ENCODE peak calls at places on chromosomes 11 and 22, in six cellular contexts. One of them, this sample, is unnamed.

GRCh38 chr11:125886997-125887372 is 483 bp upstream of the HYLS1 start:
- DNase-seq in GM20000: peak; percentile 38
- DNase-seq in osteocyte: no peak
- DNase-seq in AG10803: peak; percentile 33
- DNase-seq in spleen: peak; percentile 88
- DNase-seq in right atrium auricular region: peak; percentile 64
- DNase-seq in this sample: no peak

GRCh38 chr11:1206391-1207271 is 16.2 kb upstream of the MUC5B start:
- DNase-seq in AG10803: no peak
- DNase-seq in spleen: peak; percentile 46
- DNase-seq in right atrium auricular region: no peak
- DNase-seq in osteocyte: peak; percentile 82
- DNase-seq in GM20000: no peak
- DNase-seq in this sample: no peak

GRCh38 chr11:123560001-123560400 is 94.4 kb downstream of the SCN3B start:
- DNase-seq in GM20000: no peak
- DNase-seq in right atrium auricular region: peak; percentile 68
- DNase-seq in AG10803: peak; percentile 93
- DNase-seq in osteocyte: no peak
- DNase-seq in spleen: no peak
- DNase-seq in this sample: peak; percentile 76

GRCh38 chr11:20022363-20023081 is 137.8 kb downstream of the DBX1 start:
- DNase-seq in osteocyte: no peak
- DNase-seq in GM20000: peak; percentile 13
- DNase-seq in spleen: no peak
- DNase-seq in AG10803: no peak
- DNase-seq in right atrium auricular region: no peak
- DNase-seq in this sample: no peak

GRCh38 chr11:1864216-1864615 is 11.3 kb downstream of the LSP1 start:
- DNase-seq in spleen: peak; percentile 80
- DNase-seq in AG10803: no peak
- DNase-seq in right atrium auricular region: no peak
- DNase-seq in osteocyte: no peak
- DNase-seq in GM20000: no peak
- DNase-seq in this sample: no peak

GRCh38 chr22:49507607-49508292 is 319.9 kb downstream of the BRD1 start:
- DNase-seq in spleen: no peak
- DNase-seq in right atrium auricular region: no peak
- DNase-seq in osteocyte: no peak
- DNase-seq in GM20000: no peak
- DNase-seq in AG10803: no peak
- DNase-seq in this sample: no peak

GRCh38 chr11:1640076-1640946 is 10.7 kb downstream of the KRTAP5-5 start:
- DNase-seq in spleen: peak; percentile 50
- DNase-seq in right atrium auricular region: no peak
- DNase-seq in AG10803: no peak
- DNase-seq in GM20000: peak; percentile 66
- DNase-seq in osteocyte: no peak
- DNase-seq in this sample: no peak

GRCh38 chr11:102592634-102593581 is 32.2 kb downstream of the MMP20 start:
- DNase-seq in right atrium auricular region: no peak
- DNase-seq in GM20000: no peak
- DNase-seq in spleen: no peak
- DNase-seq in AG10803: peak; percentile 31
- DNase-seq in osteocyte: no peak
- DNase-seq in this sample: no peak

GRCh38 chr11:114162719-114163123 is 103.2 kb downstream of the ZBTB16 start:
- DNase-seq in osteocyte: peak; percentile 96
- DNase-seq in GM20000: no peak
- DNase-seq in spleen: no peak
- DNase-seq in right atrium auricular region: peak; percentile 99
- DNase-seq in AG10803: peak; percentile 99
- DNase-seq in this sample: peak; percentile 94

GRCh38 chr11:110329441-110329840 is 33.0 kb upstream of the RDX start:
- DNase-seq in osteocyte: no peak
- DNase-seq in right atrium auricular region: no peak
- DNase-seq in spleen: no peak
- DNase-seq in GM20000: no peak
- DNase-seq in AG10803: no peak
- DNase-seq in this sample: no peak

GRCh38 chr11:68256331-68256741 is 15.4 kb downstream of the C11orf24 start:
- DNase-seq in AG10803: peak; percentile 68
- DNase-seq in osteocyte: no peak
- DNase-seq in spleen: no peak
- DNase-seq in GM20000: no peak
- DNase-seq in right atrium auricular region: no peak
- DNase-seq in this sample: no peak

GRCh38 chr22:17945851-17946690 is 78.3 kb downstream of the MICAL3 start:
- DNase-seq in AG10803: no peak
- DNase-seq in right atrium auricular region: no peak
- DNase-seq in GM20000: no peak
- DNase-seq in osteocyte: no peak
- DNase-seq in spleen: no peak
- DNase-seq in this sample: no peak

GRCh38 chr11:86949995-86950993 is 4.9 kb downstream of the FZD4 start:
- DNase-seq in osteocyte: no peak
- DNase-seq in AG10803: peak; percentile 38
- DNase-seq in right atrium auricular region: no peak
- DNase-seq in spleen: no peak
- DNase-seq in GM20000: no peak
- DNase-seq in this sample: no peak

GRCh38 chr11:61630104-61630503 is 49.2 kb upstream of the SYT7 start:
- DNase-seq in osteocyte: no peak
- DNase-seq in right atrium auricular region: no peak
- DNase-seq in AG10803: no peak
- DNase-seq in GM20000: no peak
- DNase-seq in spleen: no peak
- DNase-seq in this sample: no peak

GRCh38 chr11:33264926-33265325 is 7.7 kb downstream of the HIPK3 start:
- DNase-seq in AG10803: no peak
- DNase-seq in osteocyte: no peak
- DNase-seq in GM20000: no peak
- DNase-seq in right atrium auricular region: no peak
- DNase-seq in spleen: no peak
- DNase-seq in this sample: no peak

GRCh38 chr11:14499178-14499559 is 442 bp downstream of the COPB1 start:
- DNase-seq in osteocyte: no peak
- DNase-seq in spleen: peak; percentile 90
- DNase-seq in AG10803: peak; percentile 9
- DNase-seq in right atrium auricular region: no peak
- DNase-seq in GM20000: no peak
- DNase-seq in this sample: no peak

GRCh38 chr22:27443315-27443714 is 358.2 kb downstream of the MN1 start:
- DNase-seq in right atrium auricular region: no peak
- DNase-seq in osteocyte: no peak
- DNase-seq in GM20000: no peak
- DNase-seq in AG10803: no peak
- DNase-seq in spleen: no peak
- DNase-seq in this sample: no peak

GRCh38 chr11:93031386-93031785 is 61.9 kb downstream of the MTNR1B start:
- DNase-seq in osteocyte: no peak
- DNase-seq in GM20000: no peak
- DNase-seq in spleen: no peak
- DNase-seq in right atrium auricular region: no peak
- DNase-seq in AG10803: peak; percentile 7
- DNase-seq in this sample: no peak

GRCh38 chr22:26430600-26430999 is 1.5 kb downstream of the ASPHD2 start:
- DNase-seq in AG10803: no peak
- DNase-seq in osteocyte: no peak
- DNase-seq in GM20000: peak; percentile 49
- DNase-seq in right atrium auricular region: no peak
- DNase-seq in spleen: no peak
- DNase-seq in this sample: no peak

GRCh38 chr11:70891844-70892380 is 360.5 kb downstream of the SHANK2 start:
- DNase-seq in spleen: peak; percentile 28
- DNase-seq in AG10803: no peak
- DNase-seq in GM20000: no peak
- DNase-seq in right atrium auricular region: no peak
- DNase-seq in osteocyte: no peak
- DNase-seq in this sample: no peak

GRCh38 chr22:22955866-22956535 is 68.4 kb downstream of the IGLL5 start:
- DNase-seq in GM20000: peak; percentile 70
- DNase-seq in spleen: no peak
- DNase-seq in AG10803: peak; percentile 74
- DNase-seq in right atrium auricular region: peak; percentile 69
- DNase-seq in osteocyte: no peak
- DNase-seq in this sample: peak; percentile 29

GRCh38 chr11:120648706-120649250 is 137.2 kb downstream of the GRIK4 start:
- DNase-seq in GM20000: no peak
- DNase-seq in right atrium auricular region: no peak
- DNase-seq in spleen: peak; percentile 51
- DNase-seq in AG10803: no peak
- DNase-seq in osteocyte: no peak
- DNase-seq in this sample: no peak

GRCh38 chr11:64371201-64371600 is 12.2 kb downstream of the RPS6KA4 start:
- DNase-seq in spleen: no peak
- DNase-seq in right atrium auricular region: no peak
- DNase-seq in AG10803: no peak
- DNase-seq in GM20000: peak; percentile 41
- DNase-seq in osteocyte: no peak
- DNase-seq in this sample: no peak

GRCh38 chr11:64376071-64376470 is 17.1 kb downstream of the RPS6KA4 start:
- DNase-seq in right atrium auricular region: no peak
- DNase-seq in GM20000: no peak
- DNase-seq in AG10803: no peak
- DNase-seq in spleen: no peak
- DNase-seq in osteocyte: no peak
- DNase-seq in this sample: no peak

GRCh38 chr11:64372021-64372420 is 13.1 kb downstream of the RPS6KA4 start:
- DNase-seq in osteocyte: no peak
- DNase-seq in spleen: no peak
- DNase-seq in GM20000: no peak
- DNase-seq in AG10803: no peak
- DNase-seq in right atrium auricular region: no peak
- DNase-seq in this sample: no peak

GRCh38 chr11:64372802-64373597 is 14.0 kb downstream of the RPS6KA4 start:
- DNase-seq in AG10803: peak; percentile 48
- DNase-seq in GM20000: no peak
- DNase-seq in osteocyte: no peak
- DNase-seq in spleen: no peak
- DNase-seq in right atrium auricular region: no peak
- DNase-seq in this sample: no peak

DNA sequence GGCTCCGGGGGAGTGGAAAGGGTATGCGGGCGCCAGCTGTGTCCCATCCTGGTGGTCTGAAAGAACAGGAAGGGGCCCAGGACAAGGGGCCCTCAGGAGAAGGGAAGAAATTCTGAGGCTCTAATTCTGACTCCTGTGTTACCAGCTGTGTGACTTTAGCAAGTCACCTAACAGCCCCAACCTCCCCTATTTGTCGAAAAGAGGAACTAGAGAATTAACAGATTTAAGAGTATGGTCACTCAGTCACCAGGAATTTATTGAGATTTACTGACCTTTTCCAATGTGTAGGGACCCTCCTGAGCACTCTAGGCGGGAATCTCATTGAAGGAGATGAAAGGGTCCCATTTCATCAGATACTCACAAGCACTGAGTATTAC is 14.6 kb downstream of the RPS6KA4 start:
- DNase-seq in AG10803: no peak
- DNase-seq in spleen: no peak
- DNase-seq in osteocyte: no peak
- DNase-seq in GM20000: peak; percentile 67
- DNase-seq in right atrium auricular region: no peak
- DNase-seq in this sample: no peak
- TF ChIP-seq CTCF in AG10803: no peak
- TF ChIP-seq CTCF in spleen: no peak
- TF ChIP-seq CTCF in osteocyte: no peak
- TF ChIP-seq CTCF in GM20000: no peak
- TF ChIP-seq CTCF in right atrium auricular region: no peak
- TF ChIP-seq CTCF in this sample: no peak

GRCh38 chr22:42632096-42632495 is 8.3 kb downstream of the ATP5MGL start:
- DNase-seq in right atrium auricular region: no peak
- DNase-seq in GM20000: no peak
- DNase-seq in AG10803: no peak
- DNase-seq in osteocyte: no peak
- DNase-seq in spleen: no peak
- DNase-seq in this sample: no peak
- TF ChIP-seq CTCF in right atrium auricular region: no peak
- TF ChIP-seq CTCF in GM20000: no peak
- TF ChIP-seq CTCF in AG10803: peak; percentile 53
- TF ChIP-seq CTCF in osteocyte: peak; percentile 42
- TF ChIP-seq CTCF in spleen: no peak
- TF ChIP-seq CTCF in this sample: peak; percentile 34

DNA sequence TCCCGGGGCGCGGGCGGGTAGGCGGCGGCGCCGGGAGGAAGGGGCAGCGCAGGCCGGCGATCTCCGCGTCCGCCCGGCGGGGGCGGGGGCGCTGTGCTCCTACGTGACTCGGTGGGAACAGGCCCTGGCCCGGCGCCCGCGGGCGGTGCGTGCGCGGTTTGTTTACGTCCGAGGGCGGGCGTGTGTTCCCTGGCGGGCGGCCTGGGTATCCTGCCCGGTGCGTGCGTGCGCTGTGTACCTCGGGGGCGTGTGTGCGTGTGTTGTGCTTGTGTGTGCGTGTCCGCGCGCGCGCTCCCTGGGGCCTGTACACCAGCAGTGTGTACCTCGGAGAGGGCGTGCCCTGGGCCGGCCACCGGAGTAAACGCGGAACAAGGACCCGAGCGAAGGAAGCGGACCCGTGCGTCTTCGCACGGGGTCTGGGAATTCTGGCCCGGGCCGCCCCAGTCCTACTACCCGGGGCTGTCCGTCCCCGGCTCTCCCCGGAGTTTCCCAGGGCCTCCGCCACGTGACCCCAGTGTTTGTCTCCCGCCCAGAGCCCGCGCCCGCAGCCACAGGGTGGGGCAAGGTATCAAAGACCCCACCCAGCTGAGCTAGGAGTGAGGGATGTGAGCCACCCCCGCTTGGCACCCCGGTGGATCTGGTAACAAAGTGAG is 769 bp downstream of the MAFF start:
- DNase-seq in GM20000: peak; percentile 60
- DNase-seq in AG10803: peak; percentile 90
- DNase-seq in right atrium auricular region: peak; percentile 93
- DNase-seq in osteocyte: peak; percentile 95
- DNase-seq in spleen: peak; percentile 93
- DNase-seq in this sample: peak; percentile 88
- TF ChIP-seq CTCF in GM20000: peak; percentile 14
- TF ChIP-seq CTCF in AG10803: no peak
- TF ChIP-seq CTCF in right atrium auricular region: no peak
- TF ChIP-seq CTCF in osteocyte: peak; percentile 20
- TF ChIP-seq CTCF in spleen: peak; percentile 48
- TF ChIP-seq CTCF in this sample: no peak

GRCh38 chr11:131073167-131073566 is 156.9 kb upstream of the SNX19 start:
- DNase-seq in osteocyte: no peak
- DNase-seq in right atrium auricular region: no peak
- DNase-seq in spleen: no peak
- DNase-seq in AG10803: peak; percentile 9
- DNase-seq in GM20000: no peak
- DNase-seq in this sample: peak; percentile 8

GRCh38 chr11:131079036-131079435 is 162.8 kb upstream of the SNX19 start:
- DNase-seq in osteocyte: no peak
- DNase-seq in AG10803: peak; percentile 7
- DNase-seq in spleen: no peak
- DNase-seq in GM20000: no peak
- DNase-seq in right atrium auricular region: no peak
- DNase-seq in this sample: no peak

DNA sequence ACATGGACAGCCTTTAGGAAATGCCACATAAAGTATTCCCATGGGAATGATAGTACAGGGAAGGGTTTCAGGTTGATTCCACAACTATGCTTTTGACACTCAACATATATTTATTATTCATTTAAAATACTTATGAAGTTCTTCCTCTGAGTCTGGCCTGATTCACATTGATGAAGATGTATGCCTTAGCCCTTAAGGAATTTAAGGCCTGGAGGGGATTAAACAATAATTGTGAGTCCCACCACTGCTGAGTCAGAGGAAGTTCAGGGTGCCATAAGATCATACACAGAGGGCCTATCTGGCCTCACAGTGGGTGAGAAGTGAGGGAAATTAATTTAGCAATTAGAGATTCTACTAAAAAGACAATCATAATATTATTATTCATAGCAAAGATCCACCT is 161.1 kb upstream of the SNX19 start:
- DNase-seq in AG10803: peak; percentile 8
- DNase-seq in GM20000: no peak
- DNase-seq in right atrium auricular region: no peak
- DNase-seq in osteocyte: no peak
- DNase-seq in spleen: no peak
- DNase-seq in this sample: no peak
- TF ChIP-seq CTCF in AG10803: no peak
- TF ChIP-seq CTCF in GM20000: no peak
- TF ChIP-seq CTCF in right atrium auricular region: no peak
- TF ChIP-seq CTCF in osteocyte: no peak
- TF ChIP-seq CTCF in spleen: no peak
- TF ChIP-seq CTCF in this sample: no peak

This sample was measured in AG09319.